ENCODE peak calls at places on chromosome 12, in eight cellular contexts. O is heart left ventricle, A is psoas muscle, E is stomach, L is fibroblast of lung, N is endodermal cell, R is mucosa of descending colon, Y is testis. Q is an unnamed sample.

GRCh38 chr12:131928080-131928764 is 854 bp upstream of the PUS1 start:
- DNase-seq in L (peak; percentile 10), E (no peak), N (peak; percentile 72), Y (no peak), A (peak; percentile 56), R (no peak), O (no peak), Q (no peak)

GRCh38 chr12:129885287-129885686 is 18.5 kb downstream of the TMEM132D start:
- DNase-seq in E (no peak), Y (no peak), A (no peak), N (no peak), R (no peak), O (no peak), L (no peak), Q (no peak)

GRCh38 chr12:45122776-45123380 is 72.0 kb upstream of the DBX2 start:
- DNase-seq in A (no peak), Y (peak; percentile 16), N (peak; percentile 63), E (no peak), L (peak; percentile 31), O (no peak), R (no peak), Q (peak; percentile 18)

GRCh38 chr12:97301576-97301975 is 161.0 kb upstream of the RMST start:
- DNase-seq in Y (no peak), R (no peak), O (no peak), L (no peak), A (no peak), E (no peak), N (no peak), Q (no peak)

GRCh38 chr12:93387780-93388179 is 10.1 kb downstream of the NUDT4 start:
- DNase-seq in E (no peak), R (no peak), N (no peak), Y (no peak), O (no peak), A (no peak), L (peak; percentile 85), Q (no peak)

GRCh38 chr12:916240-916639 is 33.3 kb downstream of the RAD52 start:
- DNase-seq in E (no peak), R (peak; percentile 30), Y (no peak), A (no peak), N (peak; percentile 59), L (no peak), O (no peak), Q (no peak)

GRCh38 chr12:123111498-123112165 is 39.3 kb downstream of the PITPNM2 start:
- DNase-seq in A (no peak), L (peak; percentile 83), N (peak; percentile 57), R (no peak), E (no peak), O (peak; percentile 37), Y (no peak), Q (no peak)

GRCh38 chr12:5872745-5873144 is 72.3 kb downstream of the ANO2 start:
- DNase-seq in O (no peak), A (no peak), R (no peak), E (no peak), N (peak; percentile 67), L (peak; percentile 3), Y (no peak), Q (no peak)

GRCh38 chr12:116303929-116304328 is 26.4 kb upstream of the MED13L start:
- DNase-seq in E (no peak), N (no peak), O (no peak), R (no peak), A (no peak), Y (no peak), L (no peak), Q (no peak)

GRCh38 chr12:52278530-52278929 is 4.1 kb downstream of the KRT86 start:
- DNase-seq in E (peak; percentile 22), O (no peak), Y (no peak), A (no peak), N (no peak), L (no peak), R (no peak), Q (no peak)

GRCh38 chr12:45379261-45379660 is 163.4 kb downstream of the ANO6 start:
- DNase-seq in O (no peak), E (no peak), R (no peak), Y (no peak), N (no peak), A (no peak), L (peak; percentile 17), Q (peak; percentile 6)

GRCh38 chr12:122984612-122985358 is 4.3 kb downstream of the ARL6IP4 start:
- DNase-seq in N (peak; percentile 57), R (no peak), L (peak; percentile 29), Y (peak; percentile 84), A (peak; percentile 72), E (no peak), O (peak; percentile 60), Q (no peak)

GRCh38 chr12:4821000-4821399 is 88.7 kb upstream of the KCNA1 start:
- DNase-seq in R (no peak), A (no peak), O (no peak), N (no peak), L (no peak), Y (no peak), E (no peak), Q (no peak)

GRCh38 chr12:89383235-89384049 is 31.1 kb upstream of the DUSP6 start:
- DNase-seq in O (no peak), Y (no peak), E (no peak), A (no peak), N (no peak), L (no peak), R (no peak), Q (no peak)

GRCh38 chr12:127964717-127965116 is 302.3 kb upstream of the TMEM132C start:
- DNase-seq in E (no peak), Y (no peak), N (peak; percentile 61), O (no peak), A (no peak), R (no peak), L (peak; percentile 45), Q (no peak)
- TF ChIP-seq CTCF in E (no peak), Y (no peak), N (peak; percentile 54), O (no peak), A (no peak), R (no peak), L (no peak), Q (peak; percentile 6)

GRCh38 chr12:25976289-25976688 is 17.8 kb downstream of the RASSF8 start:
- DNase-seq in N (no peak), E (no peak), O (no peak), L (peak; percentile 45), A (no peak), R (no peak), Y (peak; percentile 85), Q (no peak)
- H3K4me3 ChIP-seq in N (no peak overlapping the region), E (no peak overlapping the region), O (no peak overlapping the region), L (no peak overlapping the region), A (peak overlapping the region; percentile 54), R (no peak overlapping the region), Y (peak overlapping the region; percentile 4), Q (no peak overlapping the region)

GRCh38 chr12:2347137-2347843 is 294.5 kb downstream of the CACNA1C start:
- DNase-seq in R (no peak), L (no peak), N (peak; percentile 35), A (no peak), O (no peak), E (no peak), Y (no peak), Q (no peak)

GRCh38 chr12:2344476-2344875 is 291.7 kb downstream of the CACNA1C start:
- DNase-seq in L (no peak), A (no peak), Y (no peak), N (peak; percentile 48), O (no peak), R (no peak), E (no peak), Q (no peak)

GRCh38 chr12:2344892-2345291 is 292.1 kb downstream of the CACNA1C start:
- DNase-seq in L (no peak), N (peak; percentile 45), E (no peak), Y (no peak), O (no peak), A (no peak), R (no peak), Q (no peak)

GRCh38 chr12:2346405-2346804 is 293.6 kb downstream of the CACNA1C start:
- DNase-seq in O (no peak), E (no peak), L (no peak), N (no peak), R (no peak), Y (no peak), A (no peak), Q (no peak)

DNA sequence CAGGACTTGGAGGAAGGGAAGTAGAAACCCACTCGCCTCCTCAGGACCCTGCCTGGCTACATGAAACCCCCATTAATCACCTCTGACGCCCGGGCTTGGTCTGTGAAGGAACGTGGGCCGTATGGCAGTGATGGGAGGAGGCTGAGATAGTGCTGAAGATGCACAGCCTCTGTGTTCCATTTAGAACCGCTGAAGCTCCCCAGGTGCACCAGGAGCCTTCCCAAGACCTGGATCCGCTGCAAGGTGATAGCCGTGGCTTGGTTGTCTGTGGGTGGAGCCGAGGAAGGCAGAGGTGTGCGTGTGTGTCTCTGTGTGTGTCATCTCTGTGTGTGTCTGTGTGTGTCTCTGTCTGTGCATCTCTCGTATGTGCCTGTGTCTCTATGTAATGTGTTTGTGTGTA is 293.1 kb downstream of the CACNA1C start:
- DNase-seq in E (no peak), N (peak; percentile 45), L (no peak), Y (no peak), A (no peak), O (no peak), R (no peak), Q (no peak)
- H3K4me1 ChIP-seq in E (peaks cover 23% of the 10 kb centered on the region), N (peaks cover 2% of the 10 kb centered on the region), L (peaks cover 22% of the 10 kb centered on the region), Y (peaks cover 10% of the 10 kb centered on the region), A (peaks cover 20% of the 10 kb centered on the region), O (peaks cover 78% of the 10 kb centered on the region), R (peaks cover 5% of the 10 kb centered on the region), Q (no peaks in the 10 kb centered on the region)

GRCh38 chr12:30440826-30441602 is 254.7 kb downstream of the IPO8 start:
- DNase-seq in R (no peak), Y (peak; percentile 20), L (peak; percentile 29), O (no peak), N (peak; percentile 84), A (no peak), E (no peak), Q (peak; percentile 51)
- TF ChIP-seq CTCF in R (no peak), Y (peak; percentile 22), L (peak; percentile 78), O (no peak), N (peak; percentile 98), A (no peak), E (no peak), Q (peak; percentile 75)

GRCh38 chr12:6955462-6956331 is 4.5 kb downstream of the PTPN6 start:
- DNase-seq in O (no peak), L (no peak), R (peak; percentile 30), E (no peak), Y (no peak), A (no peak), N (no peak), Q (no peak)
- H3K4me3 ChIP-seq in O (no peak overlapping the region), L (no peak overlapping the region), R (no peak overlapping the region), E (no peak overlapping the region), Y (no peak overlapping the region), A (no peak overlapping the region), N (no peak overlapping the region), Q (no peak overlapping the region)

GRCh38 chr12:49776858-49777257 is 35.5 kb downstream of the TMBIM6 start:
- DNase-seq in L (no peak), R (no peak), E (no peak), Y (no peak), A (no peak), N (peak; percentile 69), O (no peak), Q (no peak)
- H3K4me1 ChIP-seq in L (no peaks in the 10 kb centered on the region), R (no peaks in the 10 kb centered on the region), E (no peaks in the 10 kb centered on the region), Y (no peaks in the 10 kb centered on the region), A (peaks cover 5% of the 10 kb centered on the region), N (no peaks in the 10 kb centered on the region), O (peaks cover 7% of the 10 kb centered on the region), Q (no peaks in the 10 kb centered on the region)

GRCh38 chr12:56804169-56804568 is 41.0 kb downstream of the HSD17B6 start:
- DNase-seq in A (no peak), Y (no peak), N (peak; percentile 55), R (no peak), O (no peak), E (no peak), L (no peak), Q (no peak)
- TF ChIP-seq CTCF in A (no peak), Y (no peak), N (peak; percentile 22), R (no peak), O (no peak), E (no peak), L (no peak), Q (no peak)

Q was measured in BE2C.